ENCODE peak calls at places on chromosomes 1 and 21, in ten cellular contexts. I is type B pancreatic cell, S is adrenal gland, B is right lobe of liver, X is PC-9, K is B cell, M is dorsolateral prefrontal cortex, N is thoracic aorta, Q is heart left ventricle, L is fibroblast of mammary gland. C is an unnamed sample.

GRCh38 chr1:92949937-92950817 is 11.1 kb downstream of the DIPK1A start:
- DNase-seq in I (no peak), S (no peak), B (no peak), X (no peak), K (no peak), M (no peak), N (no peak), Q (no peak), L (peak; percentile 63), C (no peak)

GRCh38 chr1:205619376-205619775 is 12.4 kb downstream of the ELK4 start:
- DNase-seq in I (no peak), S (no peak), B (no peak), X (no peak), K (no peak), M (no peak), N (no peak), Q (no peak), L (no peak), C (no peak)

GRCh38 chr1:29180497-29181412 is 945 bp downstream of the SRSF4 start:
- DNase-seq in I (no peak), S (no peak), B (no peak), X (no peak), K (no peak), M (no peak), N (no peak), Q (no peak), L (peak; percentile 45), C (no peak)

GRCh38 chr1:8396083-8396911 is 78.4 kb downstream of the SLC45A1 start:
- DNase-seq in I (no peak), S (no peak), B (no peak), X (no peak), K (no peak), M (no peak), N (no peak), Q (no peak), L (peak; percentile 73), C (no peak)

GRCh38 chr21:46100426-46100825 is 2.5 kb downstream of the COL6A2 start:
- DNase-seq in I (no peak), S (no peak), B (no peak), X (no peak), K (no peak), M (no peak), N (no peak), Q (peak; percentile 14), L (peak; percentile 85), C (no peak)

GRCh38 chr1:29391362-29391880 is 155.1 kb downstream of the PTPRU start:
- DNase-seq in I (no peak), S (no peak), B (no peak), X (no peak), K (no peak), M (no peak), N (no peak), Q (no peak), L (no peak), C (peak; percentile 6)

GRCh38 chr1:1274931-1275431 is 1.3 kb upstream of the UBE2J2 start:
- DNase-seq in I (no peak), S (no peak), B (no peak), X (no peak), K (no peak), M (no peak), N (no peak), Q (peak; percentile 58), L (no peak), C (no peak)

GRCh38 chr21:46515109-46515508 is 56.4 kb downstream of the DIP2A start:
- DNase-seq in I (no peak), S (peak; percentile 86), B (peak; percentile 84), X (no peak), K (peak; percentile 30), M (peak; percentile 44), N (no peak), Q (peak; percentile 69), L (peak; percentile 60), C (peak; percentile 65)

GRCh38 chr1:51877434-51878306 is 857 bp downstream of the NRDC start:
- DNase-seq in I (no peak), S (peak; percentile 46), B (peak; percentile 33), X (no peak), K (no peak), M (no peak), N (no peak), Q (no peak), L (peak; percentile 37), C (peak; percentile 45)

GRCh38 chr1:169240449-169241242 is 127.0 kb downstream of the NME7 start:
- DNase-seq in I (no peak), S (no peak), B (no peak), X (no peak), K (no peak), M (no peak), N (no peak), Q (no peak), L (peak; percentile 51), C (no peak)

GRCh38 chr1:248804771-248805681 is 20.7 kb downstream of the SH3BP5L start:
- DNase-seq in I (no peak), S (no peak), B (no peak), X (no peak), K (peak; percentile 77), M (no peak), N (no peak), Q (no peak), L (no peak), C (no peak)

GRCh38 chr1:84506729-84507453 is 510 bp upstream of the GNG5 start:
- DNase-seq in I (no peak), S (no peak), B (no peak), X (no peak), K (no peak), M (no peak), N (no peak), Q (no peak), L (peak; percentile 5), C (no peak)

GRCh38 chr1:84504580-84505021 is 1.6 kb upstream of the SPATA1 start:
- DNase-seq in I (no peak), S (no peak), B (no peak), X (no peak), K (no peak), M (no peak), N (no peak), Q (no peak), L (peak; percentile 79), C (no peak)

GRCh38 chr1:84506002-84506728 is at the start of the genes GNG5 and SPATA1:
- DNase-seq in I (peak; percentile 99), S (peak; percentile 99), B (peak; percentile 100), X (peak; percentile 91), K (peak; percentile 98), M (peak; percentile 95), N (peak; percentile 95), Q (peak; percentile 100), L (peak; percentile 94), C (peak; percentile 99)

GRCh38 chr1:84502892-84503291 is 3.3 kb upstream of the SPATA1 start:
- DNase-seq in I (no peak), S (no peak), B (no peak), X (no peak), K (no peak), M (no peak), N (no peak), Q (no peak), L (no peak), C (no peak)

GRCh38 chr1:84505167-84506001 is 802 bp upstream of the SPATA1 start:
- DNase-seq in I (no peak), S (peak; percentile 62), B (no peak), X (peak; percentile 61), K (no peak), M (no peak), N (peak; percentile 6), Q (no peak), L (peak; percentile 55), C (no peak)
- TF ChIP-seq CTCF in I (no peak), S (no peak), B (no peak), X (no peak), K (no peak), M (no peak), N (no peak), Q (no peak), L (no peak), C (no peak)

DNA sequence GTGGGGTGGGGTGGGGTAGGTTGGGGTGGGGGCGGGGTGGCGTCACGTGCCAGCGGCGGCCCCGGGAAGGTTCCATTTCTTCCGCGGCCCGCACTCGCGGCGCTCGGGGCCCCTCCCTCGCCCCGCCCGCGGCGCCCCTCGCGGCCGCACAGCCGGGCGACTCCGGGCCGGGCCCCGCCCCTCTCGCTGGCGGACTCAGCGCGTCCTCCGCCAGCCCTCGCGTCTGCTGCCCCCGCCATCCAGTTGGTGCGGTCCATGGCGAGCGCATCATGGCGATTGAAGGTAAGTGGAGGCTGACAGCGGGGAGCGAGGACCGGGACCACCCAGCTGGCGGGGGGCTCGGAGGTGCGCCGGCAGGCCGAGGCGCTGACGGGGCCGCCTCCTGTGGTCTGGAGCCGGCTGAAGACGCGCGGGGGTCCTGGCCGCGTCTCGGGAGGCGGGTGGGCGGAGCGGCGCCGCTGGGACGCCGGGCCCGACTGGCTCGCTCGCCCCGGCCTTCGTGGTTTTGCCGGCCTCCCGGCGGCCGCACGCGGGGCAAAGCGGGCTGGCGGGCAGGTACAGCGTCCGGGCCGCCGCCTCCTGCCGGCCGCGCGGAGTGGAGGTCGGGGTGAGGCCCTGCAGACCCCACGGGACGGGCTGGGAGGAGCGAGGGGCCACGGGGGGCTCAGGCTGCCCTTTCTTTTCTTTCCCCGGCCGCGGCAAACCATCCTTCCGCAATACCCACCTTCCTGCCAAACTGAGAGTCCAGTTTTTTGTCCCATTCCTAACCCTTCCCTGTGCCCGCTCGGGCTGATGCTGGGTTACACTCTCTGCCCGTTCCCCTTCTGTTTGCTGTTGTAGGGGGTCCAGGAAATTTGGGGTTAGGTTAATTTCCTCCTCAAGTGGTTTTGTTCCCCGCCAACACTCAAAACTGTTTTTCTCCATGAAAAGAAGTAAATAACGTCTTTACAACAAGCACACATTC is at the start of gene SYT14:
- DNase-seq in I (peak; percentile 75), S (peak; percentile 70), B (no peak), X (no peak), K (peak; percentile 1), M (peak; percentile 51), N (no peak), Q (peak; percentile 40), L (no peak), C (peak; percentile 74)
- TF ChIP-seq CTCF in I (peak; percentile 38), S (peak; percentile 8), B (no peak), X (no peak), K (no peak), M (no peak), N (no peak), Q (no peak), L (no peak), C (no peak)

DNA sequence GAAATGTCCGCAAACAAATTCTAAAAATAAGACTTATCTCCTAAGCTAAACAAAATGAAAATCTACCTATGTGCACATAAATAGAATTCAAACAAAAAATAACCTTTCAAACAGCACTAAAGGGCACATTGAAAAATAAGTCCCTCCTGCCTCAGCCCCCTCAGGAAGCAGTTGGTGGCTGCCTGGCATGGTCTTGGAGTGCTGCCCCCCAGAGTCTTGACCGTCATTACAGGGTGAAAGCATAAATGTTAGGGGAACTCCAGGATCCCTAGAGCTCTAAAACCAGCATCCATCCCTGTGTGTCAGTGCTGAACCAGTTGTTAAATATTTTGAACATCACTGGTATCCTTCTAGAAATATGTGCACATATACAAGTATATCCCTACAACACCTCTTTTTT is 6.5 kb upstream of the NPL start:
- DNase-seq in I (no peak), S (no peak), B (no peak), X (no peak), K (no peak), M (no peak), N (no peak), Q (no peak), L (no peak), C (no peak)
- TF ChIP-seq CTCF in I (peak; percentile 36), S (no peak), B (no peak), X (no peak), K (no peak), M (no peak), N (no peak), Q (no peak), L (no peak), C (no peak)

DNA sequence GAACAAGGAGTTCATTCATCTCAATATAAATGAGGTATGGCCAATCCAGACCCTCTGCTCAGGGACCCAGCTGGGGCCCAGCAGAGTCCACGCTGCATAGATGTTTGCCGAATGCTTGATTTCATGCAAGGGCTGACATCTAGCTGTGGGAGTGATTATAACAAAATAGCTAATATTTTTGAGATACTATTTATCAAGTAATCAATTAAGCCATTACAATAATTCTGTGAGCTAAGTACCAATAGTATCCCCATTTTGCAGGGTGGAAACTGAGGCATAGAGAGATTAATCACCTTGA is 50.9 kb downstream of the CAPN9 start:
- DNase-seq in I (no peak), S (no peak), B (no peak), X (no peak), K (no peak), M (no peak), N (no peak), Q (no peak), L (no peak), C (no peak)
- TF ChIP-seq CTCF in I (peak; percentile 22), S (no peak), B (no peak), X (peak; percentile 10), K (no peak), M (peak; percentile 31), N (peak; percentile 5), Q (no peak), L (no peak), C (no peak)

C was measured in testis.